ENCODE peak calls at places on chromosomes 6 and 20, in six cellular contexts. E, C, M, S, O and N are unnamed samples.

GRCh38 chr6:166488701-166489100 is 97.8 kb downstream of the RAMACL start:
- DNase-seq in S (no peak), O (no peak), E (no peak), M (no peak), C (no peak), N (no peak)

GRCh38 chr6:46377209-46377608 is 114.0 kb downstream of the RCAN2 start:
- DNase-seq in C (no peak), E (no peak), S (no peak), M (no peak), O (no peak), N (no peak)

GRCh38 chr6:33699739-33700138 is 11.8 kb downstream of the UQCC2 start:
- DNase-seq in S (no peak), C (no peak), E (no peak), O (no peak), M (no peak), N (no peak)

GRCh38 chr20:6588296-6588695 is 179.2 kb upstream of the BMP2 start:
- DNase-seq in C (no peak), O (no peak), S (no peak), E (no peak), M (no peak), N (no peak)

GRCh38 chr20:38499366-38499765 is 26.7 kb downstream of the RALGAPB start:
- DNase-seq in M (no peak), C (no peak), S (no peak), E (no peak), O (no peak), N (no peak)

GRCh38 chr6:37761872-37762271 is 57.7 kb upstream of the ZFAND3 start:
- DNase-seq in O (no peak), C (no peak), S (no peak), E (peak), M (no peak), N (no peak)

GRCh38 chr6:25732468-25733198 is 21.9 kb upstream of the SLC17A4 start:
- DNase-seq in O (no peak), M (no peak), S (no peak), E (no peak), C (no peak), N (no peak)

GRCh38 chr20:53208110-53208908 is 236.2 kb downstream of the TSHZ2 start:
- DNase-seq in M (peak), E (no peak), C (peak), O (no peak), S (no peak), N (no peak)

GRCh38 chr20:58342104-58342945 is 32.8 kb downstream of the RAB22A start:
- DNase-seq in C (no peak), E (no peak), M (no peak), S (no peak), O (no peak), N (no peak)

GRCh38 chr20:1567392-1568165 is 10.1 kb upstream of the SIRPD start:
- DNase-seq in C (no peak), M (no peak), E (peak), O (no peak), S (no peak), N (no peak)

GRCh38 chr20:58622671-58623578 is 28.2 kb upstream of the STX16 start:
- DNase-seq in E (no peak), C (no peak), O (no peak), M (no peak), S (no peak), N (no peak)

GRCh38 chr20:60200305-60200918 is 242.2 kb downstream of the CDH26 start:
- DNase-seq in O (no peak), S (no peak), E (no peak), M (no peak), C (no peak), N (no peak)

GRCh38 chr6:24974182-24975171 is 38.7 kb upstream of the RIPOR2 start:
- DNase-seq in C (no peak), O (no peak), E (no peak), S (no peak), M (no peak), N (no peak)

GRCh38 chr6:33620584-33621395 is at the start of gene ITPR3:
- DNase-seq in C (peak), E (no peak), O (peak), M (peak), S (peak), N (peak)

GRCh38 chr20:50762045-50762422 is 30.7 kb downstream of the PARD6B start:
- DNase-seq in O (no peak), C (no peak), S (no peak), M (no peak), E (no peak), N (no peak)

GRCh38 chr6:150139533-150139932 is 3.3 kb upstream of the PPP1R14C start:
- DNase-seq in S (no peak), C (no peak), M (no peak), E (no peak), O (no peak), N (no peak)

GRCh38 chr6:135170849-135171248 is 10.3 kb upstream of the MYB start:
- DNase-seq in E (no peak), O (no peak), C (no peak), S (no peak), M (no peak), N (no peak)

GRCh38 chr20:4820833-4821518 is 99.3 kb downstream of the PRND start:
- DNase-seq in M (no peak), O (no peak), C (no peak), E (no peak), S (no peak), N (no peak)

GRCh38 chr6:106608080-106608668 is 21.1 kb downstream of the RTN4IP1 start:
- DNase-seq in E (peak), S (peak), O (no peak), M (peak), C (no peak), N (peak)

GRCh38 chr6:11653028-11653583 is 115.6 kb downstream of the TMEM170B start:
- DNase-seq in S (no peak), C (no peak), E (peak), O (peak), M (peak), N (no peak)

GRCh38 chr6:128720891-128721290 is 162.0 kb upstream of the LAMA2 start:
- DNase-seq in C (no peak), S (no peak), M (no peak), E (no peak), O (no peak), N (no peak)

GRCh38 chr6:47859132-47859531 is 77.3 kb downstream of the OPN5 start:
- DNase-seq in M (no peak), E (no peak), O (no peak), C (no peak), S (no peak), N (no peak)

GRCh38 chr20:3221398-3222226 is 12.3 kb downstream of the ITPA start:
- DNase-seq in O (no peak), E (no peak), M (no peak), S (no peak), C (no peak), N (no peak)

GRCh38 chr20:57936636-57937310 is 227.0 kb upstream of the PMEPA1 start:
- DNase-seq in O (no peak), S (no peak), E (no peak), C (no peak), M (no peak), N (no peak)

GRCh38 chr6:90947184-90948064 is 360.6 kb upstream of the MAP3K7 start:
- DNase-seq in O (no peak), S (no peak), C (no peak), M (no peak), E (no peak), N (no peak)

GRCh38 chr6:18386302-18386976 is 711 bp upstream of the RNF144B start:
- DNase-seq in M (no peak), O (no peak), C (no peak), S (no peak), E (peak), N (no peak)

GRCh38 chr6:2237001-2237400 is 8.4 kb downstream of the GMDS start:
- DNase-seq in M (no peak), S (no peak), C (no peak), E (no peak), O (no peak), N (no peak)

GRCh38 chr20:9867196-9867980 is 28.5 kb upstream of the PAK5 start:
- DNase-seq in M (no peak), C (no peak), O (no peak), S (no peak), E (no peak), N (no peak)

GRCh38 chr20:35174458-35175216 is 2.8 kb downstream of the PROCR start:
- DNase-seq in C (peak), E (peak), M (peak), S (no peak), O (no peak), N (no peak)

GRCh38 chr20:61436674-61437279 is 184.7 kb downstream of the CDH4 start:
- DNase-seq in E (no peak), S (no peak), O (no peak), C (peak), M (no peak), N (no peak)

GRCh38 chr6:5968817-5969726 is 37.7 kb downstream of the NRN1 start:
- DNase-seq in C (no peak), E (no peak), O (no peak), M (no peak), S (no peak), N (no peak)

GRCh38 chr6:149862901-149863595 is 1.1 kb downstream of the LRP11 start:
- DNase-seq in C (peak), M (peak), S (no peak), O (peak), E (peak), N (no peak)

GRCh38 chr6:16737389-16737788 is 23.9 kb downstream of the ATXN1 start:
- DNase-seq in S (no peak), C (no peak), O (no peak), E (no peak), M (no peak), N (no peak)

GRCh38 chr20:24254480-24254879 is 214.9 kb upstream of the SYNDIG1 start:
- DNase-seq in O (no peak), E (no peak), C (no peak), M (no peak), S (no peak), N (no peak)

GRCh38 chr6:117491916-117492315 is 9.4 kb downstream of the DCBLD1 start:
- DNase-seq in C (no peak), O (no peak), M (no peak), E (no peak), S (no peak), N (no peak)

GRCh38 chr6:26087284-26088115 is at the start of gene HFE:
- DNase-seq in E (peak), S (no peak), O (peak), C (peak), M (peak), N (no peak)

GRCh38 chr6:100880901-100881706 is at the start of gene ASCC3:
- DNase-seq in O (peak), E (peak), M (peak), C (peak), S (peak), N (peak)

GRCh38 chr20:48338717-48339116 is 489.1 kb downstream of the PREX1 start:
- DNase-seq in E (no peak), C (no peak), O (no peak), M (no peak), S (no peak), N (no peak)

GRCh38 chr20:48339147-48339985 is 488.4 kb downstream of the PREX1 start:
- DNase-seq in O (no peak), C (no peak), S (peak), E (no peak), M (peak), N (no peak)

GRCh38 chr20:48342822-48343513 is 484.8 kb downstream of the PREX1 start:
- DNase-seq in M (no peak), S (no peak), E (no peak), C (no peak), O (no peak), N (no peak)

GRCh38 chr20:48339986-48340884 is 487.6 kb downstream of the PREX1 start:
- DNase-seq in E (no peak), M (no peak), O (no peak), S (no peak), C (no peak), N (no peak)

GRCh38 chr20:48340915-48341314 is 486.9 kb downstream of the PREX1 start:
- DNase-seq in S (no peak), C (no peak), E (no peak), O (no peak), M (no peak), N (no peak)
- TF ChIP-seq POLR2A in S (no peak), C (no peak), E (no peak), O (no peak), M (no peak), N (no peak)

GRCh38 chr6:97557355-97557754 is 274.3 kb upstream of the MMS22L start:
- DNase-seq in E (no peak), O (no peak), M (no peak), C (no peak), S (no peak), N (no peak)
- TF ChIP-seq POLR2AphosphoS5 in E (no peak), O (no peak), M (no peak), C (no peak), S (no peak), N (no peak)

DNA sequence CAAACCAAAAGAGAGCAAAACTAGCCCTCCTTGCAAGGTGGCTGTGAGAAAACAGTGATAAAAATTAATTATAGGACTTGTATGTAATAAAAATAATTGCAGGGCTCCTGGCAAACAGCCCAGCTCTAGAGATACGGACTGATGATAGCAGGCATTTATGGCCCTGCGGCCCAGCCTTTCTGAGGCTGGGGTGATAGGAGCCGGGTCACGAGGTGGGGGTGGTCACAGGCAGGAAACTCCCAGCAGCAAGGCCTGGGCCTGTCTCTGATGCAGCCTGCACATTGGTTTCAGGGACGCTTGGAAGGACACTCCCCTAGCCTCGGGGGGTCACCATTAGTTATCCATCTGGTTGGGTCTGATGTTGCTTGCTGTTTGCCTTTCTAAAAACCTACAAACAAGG is 18.7 kb upstream of the TTPAL start:
- DNase-seq in S (no peak), E (no peak), C (no peak), O (no peak), M (peak), N (no peak)
- TF ChIP-seq TAF1 in S (no peak), E (no peak), C (no peak), O (no peak), M (no peak), N (no peak)

GRCh38 chr6:142884214-142885035 is 60.6 kb downstream of the HIVEP2 start:
- DNase-seq in C (no peak), S (no peak), E (no peak), O (no peak), M (no peak), N (no peak)

GRCh38 chr6:142886431-142887170 is 58.4 kb downstream of the HIVEP2 start:
- DNase-seq in S (peak), C (no peak), M (no peak), O (no peak), E (peak), N (no peak)

GRCh38 chr6:142883011-142883410 is 62.0 kb downstream of the HIVEP2 start:
- DNase-seq in C (no peak), M (no peak), E (no peak), O (no peak), S (no peak), N (no peak)

GRCh38 chr6:142887534-142887933 is 57.4 kb downstream of the HIVEP2 start:
- DNase-seq in E (no peak), M (no peak), C (no peak), S (no peak), O (no peak), N (no peak)

GRCh38 chr6:142885182-142885867 is 59.7 kb downstream of the HIVEP2 start:
- DNase-seq in S (peak), E (peak), M (no peak), O (no peak), C (no peak), N (no peak)
- TF ChIP-seq POLR2A in S (peak), E (no peak), M (no peak), O (peak), C (peak), N (peak)

GRCh38 chr6:113359155-113360140 is 497.7 kb upstream of the MARCKS start:
- DNase-seq in S (no peak), M (no peak), C (no peak), E (no peak), O (no peak), N (no peak)

GRCh38 chr6:113362542-113363430 is 494.4 kb upstream of the MARCKS start:
- DNase-seq in S (no peak), O (no peak), C (no peak), E (no peak), M (no peak), N (no peak)

GRCh38 chr6:113358063-113358583 is 499.0 kb upstream of the MARCKS start:
- DNase-seq in S (no peak), O (no peak), C (no peak), E (peak), M (no peak), N (no peak)

GRCh38 chr6:113363866-113364265 is 493.3 kb upstream of the MARCKS start:
- DNase-seq in E (no peak), S (no peak), C (no peak), O (no peak), M (no peak), N (no peak)

GRCh38 chr6:113361014-113361645 is 496.0 kb upstream of the MARCKS start:
- DNase-seq in C (no peak), E (peak), O (no peak), M (no peak), S (no peak), N (no peak)
- TF ChIP-seq POLR2AphosphoS5 in C (no peak), E (no peak), O (no peak), M (no peak), S (no peak), N (no peak)

GRCh38 chr6:21033575-21034026 is 499.3 kb downstream of the CDKAL1 start:
- DNase-seq in E (no peak), O (no peak), S (no peak), M (no peak), C (no peak), N (no peak)
- TF ChIP-seq TAF1 in E (no peak), O (no peak), S (no peak), M (no peak), C (no peak), N (no peak)